ENCODE peak calls at places on chromosomes 6 and 20, in seven cellular contexts. H is lower lobe of right lung, C is mesendoderm, V is PC-9, R is IMR-90, G is NT2/D1, N is ovary. D is an unnamed sample. For H3K27me3 and H3K4me1, the result is how much of the 10 kb centered on the place peaks cover.

GRCh38 chr6:46937623-46938022 is 15.9 kb upstream of the ADGRF5 start:
- DNase-seq in H (no peak), N (no peak), C (no peak), G (no peak), R (no peak), V (peak), D (no peak)

GRCh38 chr20:46998497-46999190 is 104.0 kb downstream of the EYA2 start:
- DNase-seq in N (no peak), C (peak), R (no peak), H (no peak), V (no peak), G (peak), D (peak)

GRCh38 chr6:16318538-16318937 is 80.2 kb downstream of the GMPR start:
- DNase-seq in C (no peak), H (no peak), R (peak), G (no peak), V (no peak), N (no peak), D (no peak)

GRCh38 chr6:23212398-23212797 is 643.0 kb downstream of the HDGFL1 start:
- DNase-seq in H (no peak), G (no peak), R (no peak), V (no peak), N (no peak), C (no peak), D (no peak)

GRCh38 chr6:32439708-32440214 is at the start of gene HLA-DRA:
- DNase-seq in N (no peak), C (peak), H (no peak), R (peak), V (no peak), G (no peak), D (peak)

GRCh38 chr6:47651505-47651944 is 46.9 kb upstream of the ADGRF4 start:
- DNase-seq in V (peak), G (no peak), R (peak), H (no peak), N (no peak), C (no peak), D (no peak)

GRCh38 chr6:53635322-53635721 is 30.2 kb downstream of the KLHL31 start:
- DNase-seq in V (no peak), C (no peak), G (no peak), N (no peak), H (no peak), R (peak), D (no peak)

GRCh38 chr6:64330694-64331309 is 695.2 kb downstream of the PHF3 start:
- DNase-seq in C (peak), H (peak), N (peak), R (peak), G (peak), V (peak), D (peak)

GRCh38 chr20:44501448-44501847 is 20.4 kb downstream of the SERINC3 start:
- DNase-seq in V (no peak), H (no peak), N (no peak), G (no peak), C (no peak), R (peak), D (no peak)

GRCh38 chr6:24583463-24584389 is 62.3 kb downstream of the KIAA0319 start:
- DNase-seq in N (peak), C (peak), H (peak), G (peak), R (peak), V (peak), D (peak)

GRCh38 chr20:3248167-3248992 is 9.4 kb upstream of the SLC4A11 start:
- DNase-seq in H (no peak), V (no peak), G (peak), C (peak), R (no peak), N (no peak), D (no peak)

GRCh38 chr6:140052757-140053729 is 678.6 kb upstream of the CITED2 start:
- DNase-seq in G (no peak), N (no peak), H (no peak), C (peak), V (no peak), R (peak), D (no peak)

GRCh38 chr6:193180-193579 is 99.1 kb upstream of the DUSP22 start:
- DNase-seq in N (no peak), V (no peak), R (no peak), G (no peak), C (no peak), H (no peak), D (no peak)

GRCh38 chr6:22363966-22364296 is 67.1 kb upstream of the PRL start:
- DNase-seq in R (no peak), G (no peak), N (no peak), V (no peak), C (no peak), H (no peak), D (no peak)

GRCh38 chr6:12051861-12052368 is 39.8 kb downstream of the HIVEP1 start:
- DNase-seq in H (no peak), R (peak), G (no peak), N (no peak), C (no peak), V (no peak), D (no peak)

GRCh38 chr20:46205349-46205748 is 87.2 kb downstream of the CD40 start:
- DNase-seq in N (no peak), V (no peak), C (no peak), H (no peak), G (no peak), R (no peak), D (no peak)

GRCh38 chr20:7406671-7407070 is 533.6 kb downstream of the HAO1 start:
- DNase-seq in C (no peak), V (no peak), N (no peak), R (no peak), G (no peak), H (no peak), D (no peak)
- H3K27me3 ChIP-seq in C (under half), V (under half), N (under half), R (under half), G (under half), H (under half), D (under half)

DNA sequence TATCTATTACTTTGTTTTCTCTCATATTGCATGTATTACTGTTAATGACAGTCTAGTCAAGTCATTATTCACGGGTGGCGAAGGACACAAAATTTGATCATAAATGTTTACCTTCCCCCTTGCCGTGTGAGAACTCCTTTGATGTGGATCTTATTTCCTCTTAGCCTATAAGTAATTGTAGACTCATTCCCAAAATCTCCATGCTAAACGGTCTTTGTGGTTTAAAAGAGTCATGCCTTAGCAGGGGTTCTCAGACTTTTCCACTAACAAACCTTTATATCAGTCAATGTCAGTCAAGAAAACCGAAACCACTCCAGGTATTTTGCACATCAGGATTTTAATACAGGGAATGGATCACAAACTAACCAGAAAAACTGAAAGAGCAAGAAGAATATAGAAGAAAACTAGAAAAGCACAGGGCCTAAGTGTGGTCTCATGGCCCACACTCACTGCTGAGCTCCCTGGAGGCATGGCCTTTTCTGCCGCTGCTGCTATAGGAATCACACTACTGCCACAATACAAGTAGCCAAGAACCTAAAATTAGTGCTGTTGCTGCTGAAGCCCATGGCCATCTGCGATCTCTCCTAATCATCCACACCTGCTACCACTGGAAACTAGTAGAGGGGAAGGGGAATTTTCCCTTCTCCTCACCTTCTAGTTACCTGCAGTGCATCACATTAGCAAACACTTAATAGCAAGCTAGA is 186.0 kb upstream of the POU3F2 start:
- DNase-seq in G (no peak), H (no peak), V (no peak), C (no peak), R (no peak), N (no peak), D (no peak)
- H3K4me1 ChIP-seq in G (under half), H (under half), V (under half), C (under half), R (under half), N (under half), D (under half)

DNA sequence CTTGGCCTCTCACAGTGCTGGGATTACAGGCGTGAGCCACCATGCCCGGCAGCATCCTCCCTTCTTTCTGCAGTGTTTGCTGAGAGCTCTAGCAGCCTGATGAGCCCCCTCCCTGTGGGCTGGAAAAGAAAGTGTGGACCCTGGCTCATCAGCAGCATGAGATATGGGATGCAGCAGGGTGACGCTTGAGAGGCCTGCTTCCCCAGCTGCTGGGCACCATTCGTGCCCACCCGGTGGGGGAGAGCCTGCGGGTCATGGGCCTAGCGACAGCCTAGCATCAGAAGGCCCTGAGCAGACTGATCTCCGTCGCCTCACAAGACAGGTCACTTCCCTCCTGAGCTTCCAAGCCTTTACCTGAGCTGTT is 16.0 kb upstream of the CCDC167 start:
- DNase-seq in G (no peak), V (no peak), C (no peak), N (no peak), R (no peak), H (no peak), D (no peak)
- H3K4me3 ChIP-seq in G (no peak), V (no peak), C (no peak), N (no peak), R (no peak), H (no peak), D (no peak)

DNA sequence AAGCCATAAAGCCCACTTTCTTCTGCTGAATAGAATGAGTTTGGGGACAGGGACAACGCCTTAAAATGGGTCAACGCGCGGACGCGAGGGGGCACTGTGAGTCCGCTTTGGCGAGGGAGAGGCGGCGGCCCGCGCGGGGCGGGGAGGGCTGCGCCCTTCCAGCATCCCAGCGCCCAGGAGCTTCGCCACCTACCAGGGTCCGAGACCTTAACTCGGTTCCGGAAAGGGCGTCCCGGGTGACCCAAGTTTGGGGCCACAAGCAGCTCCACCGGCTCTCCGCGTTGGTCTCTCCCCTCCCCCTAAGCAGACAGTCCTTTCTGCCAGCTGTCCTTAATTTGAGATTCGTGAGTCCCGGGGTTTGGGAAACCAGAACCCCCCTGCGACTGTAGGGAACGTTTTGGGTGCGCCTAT is 1.8 kb upstream of the SAMD5 start:
- DNase-seq in N (peak), V (no peak), C (peak), G (no peak), R (peak), H (peak), D (peak)
- H3K27me3 ChIP-seq in N (under half), V (under half), C (under half), G (half or more), R (under half), H (under half), D (under half)

D was measured in Caco-2.